ENCODE peak calls at places on chromosomes 7 and 10, in nine cellular contexts. Y, T, V, L, B, P, N, H and E are unnamed samples.
A peak's percentile ranks its signal among the peaks of the same experiment; 100 is the strongest.

GRCh38 chr7:85285502-85285901 is 98.6 kb upstream of the SEMA3D start:
- DNase-seq in H (no peak), L (no peak), P (no peak), Y (no peak), N (no peak), T (no peak), B (no peak), V (no peak), E (no peak)

GRCh38 chr10:34801066-34801738 is 13.9 kb downstream of the PARD3 start:
- DNase-seq in B (no peak), L (no peak), H (no peak), N (no peak), V (no peak), T (no peak), Y (no peak), P (no peak), E (peak; percentile 59)

GRCh38 chr7:151292850-151293249 is 44.4 kb upstream of the SMARCD3 start:
- DNase-seq in V (no peak), T (no peak), B (no peak), L (no peak), Y (no peak), H (no peak), N (no peak), P (no peak), E (no peak)

GRCh38 chr7:28179081-28180030 is 1.2 kb downstream of the JAZF1 start:
- DNase-seq in T (peak; percentile 80), Y (no peak), N (no peak), L (peak; percentile 85), P (peak; percentile 83), V (peak; percentile 80), B (peak; percentile 85), H (peak; percentile 86), E (peak; percentile 83)

GRCh38 chr7:151006590-151007300 is 15.9 kb downstream of the NOS3 start:
- DNase-seq in P (no peak), V (no peak), B (no peak), H (no peak), T (no peak), Y (no peak), N (no peak), L (peak; percentile 4), E (peak; percentile 52)

GRCh38 chr10:132366006-132366405 is 31.0 kb upstream of the PWWP2B start:
- DNase-seq in Y (no peak), L (no peak), H (no peak), B (no peak), N (peak; percentile 28), T (no peak), P (no peak), V (no peak), E (no peak)

GRCh38 chr10:112446055-112446854 is 459 bp downstream of the ZDHHC6 start:
- DNase-seq in T (no peak), V (peak; percentile 8), B (no peak), H (no peak), P (no peak), N (no peak), Y (peak; percentile 23), L (peak; percentile 8), E (peak; percentile 47)

GRCh38 chr10:34781709-34782108 is 33.4 kb downstream of the PARD3 start:
- DNase-seq in T (no peak), P (no peak), B (no peak), Y (no peak), L (no peak), V (no peak), H (no peak), N (no peak), E (no peak)

GRCh38 chr7:45290880-45291279 is 133.3 kb downstream of the RAMP3 start:
- DNase-seq in H (no peak), P (no peak), L (no peak), B (no peak), T (no peak), Y (no peak), V (no peak), N (no peak), E (no peak)

DNA sequence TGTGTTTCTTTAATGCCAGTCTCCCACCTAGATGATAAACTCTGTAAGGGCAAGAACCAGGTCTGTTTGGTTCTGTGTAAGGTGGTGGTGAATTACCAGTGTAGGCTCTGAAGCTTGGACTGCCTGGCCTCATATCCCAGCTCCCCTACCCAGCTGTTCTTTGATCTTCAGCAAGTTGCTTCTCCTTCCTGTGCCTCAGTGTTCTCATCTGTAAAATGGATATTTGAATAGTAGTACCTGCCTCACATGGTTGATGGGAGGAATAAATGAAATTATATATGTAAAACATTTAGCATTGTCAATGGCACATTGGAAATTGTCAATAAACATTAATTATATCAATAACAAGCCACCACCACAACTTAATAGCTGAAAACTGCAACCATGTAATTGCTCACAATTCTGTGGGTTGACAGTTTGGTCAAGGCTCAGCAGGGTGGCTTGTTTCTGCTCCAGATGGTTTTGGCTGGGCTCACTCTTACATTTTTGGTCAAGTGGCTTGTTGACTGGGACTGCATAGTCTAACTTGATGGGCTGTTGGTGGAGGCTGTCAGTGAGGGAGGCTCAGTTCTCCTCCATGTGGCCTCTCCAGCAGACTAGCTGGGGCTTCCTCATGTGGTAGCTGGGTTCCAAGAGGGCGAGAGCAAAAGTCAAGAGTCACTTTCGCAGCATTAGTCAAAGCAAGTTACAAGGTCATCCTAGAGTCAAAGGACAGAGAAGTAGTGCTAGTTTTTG is 84.5 kb upstream of the DUSP5 start:
- DNase-seq in H (no peak), L (no peak), V (peak; percentile 31), Y (no peak), N (no peak), T (no peak), B (no peak), P (no peak), E (no peak)
- H3K4me1 ChIP-seq in H (peaks cover 56% of the 10 kb centered on the region), L (peaks cover 37% of the 10 kb centered on the region), V (peaks cover 82% of the 10 kb centered on the region), Y (peaks cover 30% of the 10 kb centered on the region), N (peaks cover 75% of the 10 kb centered on the region), T (peaks cover 8% of the 10 kb centered on the region), B (peaks cover 49% of the 10 kb centered on the region), P (no peaks in the 10 kb centered on the region), E (peaks cover 3% of the 10 kb centered on the region)

DNA sequence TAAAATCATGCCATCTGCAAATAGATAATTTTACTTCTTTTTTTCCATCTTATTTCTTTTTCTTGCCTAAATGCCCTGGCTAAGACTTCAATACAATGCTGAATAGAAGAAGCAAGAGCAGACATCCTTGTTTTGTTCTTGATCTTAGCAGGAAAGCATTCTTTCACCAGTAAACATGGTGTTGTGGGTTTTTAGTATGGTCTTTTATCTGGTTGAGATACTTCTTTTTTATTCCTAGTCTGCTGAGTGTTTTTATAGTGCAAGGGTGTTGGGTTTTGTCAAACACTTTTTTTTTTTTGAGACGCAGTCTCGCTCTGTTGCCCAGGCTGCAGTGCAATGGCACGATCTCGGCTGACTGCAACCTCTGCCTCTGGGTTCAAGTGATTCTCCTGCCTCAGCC is 232.3 kb downstream of the DNAJC1 start:
- DNase-seq in V (no peak), T (no peak), N (no peak), H (no peak), Y (no peak), L (no peak), P (no peak), B (no peak), E (no peak)
- TF ChIP-seq CTCF in V (no peak), T (no peak), N (no peak), H (no peak), Y (no peak), L (no peak), P (no peak), B (no peak), E (no peak)

GRCh38 chr10:58662314-58662713 is 149.6 kb downstream of the BICC1 start:
- DNase-seq in N (no peak), T (no peak), P (no peak), B (no peak), H (no peak), Y (peak; percentile 94), L (peak; percentile 33), V (no peak), E (no peak)

GRCh38 chr10:58661336-58661735 is 148.7 kb downstream of the BICC1 start:
- DNase-seq in L (no peak), Y (peak; percentile 77), P (no peak), V (no peak), N (no peak), H (no peak), B (no peak), T (no peak), E (no peak)

GRCh38 chr10:58660577-58661255 is 148.0 kb downstream of the BICC1 start:
- DNase-seq in V (no peak), T (no peak), B (no peak), N (no peak), H (no peak), Y (no peak), L (no peak), P (no peak), E (no peak)

GRCh38 chr10:58665361-58665760 is 152.7 kb downstream of the BICC1 start:
- DNase-seq in P (no peak), B (no peak), V (no peak), H (no peak), N (no peak), L (no peak), Y (no peak), T (no peak), E (no peak)

GRCh38 chr10:58661902-58662301 is 149.2 kb downstream of the BICC1 start:
- DNase-seq in Y (no peak), P (no peak), L (no peak), V (no peak), N (no peak), B (no peak), H (no peak), T (no peak), E (no peak)
- H3K4me1 ChIP-seq in Y (peaks cover 10% of the 10 kb centered on the region), P (no peaks in the 10 kb centered on the region), L (no peaks in the 10 kb centered on the region), V (no peaks in the 10 kb centered on the region), N (peaks cover 32% of the 10 kb centered on the region), B (no peaks in the 10 kb centered on the region), H (no peaks in the 10 kb centered on the region), T (peaks cover 14% of the 10 kb centered on the region), E (no peaks in the 10 kb centered on the region)

DNA sequence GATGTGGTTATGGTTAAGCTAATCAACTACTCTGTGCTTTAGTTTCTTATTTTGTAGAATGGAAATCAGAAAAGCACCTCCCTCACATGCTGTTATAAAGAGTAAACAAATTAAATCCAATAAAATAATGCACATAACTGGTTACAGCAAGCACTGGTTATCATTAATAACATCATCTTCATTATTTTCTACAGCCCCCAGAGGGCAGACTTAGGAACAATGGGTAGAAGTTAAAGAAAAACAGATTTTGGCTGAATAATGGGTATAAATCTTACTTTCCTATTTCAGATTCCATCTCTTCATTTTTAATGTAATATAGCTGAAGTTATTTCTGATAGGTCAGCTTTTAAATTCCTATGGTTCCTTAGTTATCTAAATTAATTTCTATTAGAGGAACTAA is 126.5 kb downstream of the DOCK4 start:
- DNase-seq in B (no peak), P (no peak), L (no peak), H (no peak), T (no peak), N (no peak), Y (peak; percentile 17), V (no peak), E (no peak)
- TF ChIP-seq CTCF in B (peak; percentile 18), P (no peak), L (peak; percentile 2), H (peak; percentile 20), T (peak; percentile 13), N (peak; percentile 37), Y (peak; percentile 24), V (peak; percentile 52), E (peak; percentile 43)